ENCODE peak calls at places on chromosomes 11 and 22, in seven cellular contexts. One of them, this sample, is unnamed.

GRCh38 chr22:37672920-37673453 is 2.4 kb upstream of the LGALS1 start:
- DNase-seq in hepatocyte: no peak
- DNase-seq in epithelial cell of esophagus: no peak
- DNase-seq in HepG2: no peak
- DNase-seq in fibroblast of pulmonary artery: no peak
- DNase-seq in right cardiac atrium: no peak
- DNase-seq in tibial nerve: no peak
- DNase-seq in this sample: no peak

GRCh38 chr11:99781074-99781473 is 760.3 kb downstream of the CNTN5 start:
- DNase-seq in hepatocyte: no peak
- DNase-seq in epithelial cell of esophagus: peak; percentile 7
- DNase-seq in HepG2: no peak
- DNase-seq in fibroblast of pulmonary artery: peak; percentile 18
- DNase-seq in right cardiac atrium: no peak
- DNase-seq in tibial nerve: no peak
- DNase-seq in this sample: no peak

GRCh38 chr11:84947070-84947469 is 680.1 kb downstream of the DLG2 start:
- DNase-seq in hepatocyte: no peak
- DNase-seq in epithelial cell of esophagus: no peak
- DNase-seq in HepG2: no peak
- DNase-seq in fibroblast of pulmonary artery: no peak
- DNase-seq in right cardiac atrium: no peak
- DNase-seq in tibial nerve: no peak
- DNase-seq in this sample: no peak

GRCh38 chr11:24253237-24253760 is 243.6 kb upstream of the LUZP2 start:
- DNase-seq in hepatocyte: no peak
- DNase-seq in epithelial cell of esophagus: no peak
- DNase-seq in HepG2: no peak
- DNase-seq in fibroblast of pulmonary artery: no peak
- DNase-seq in right cardiac atrium: no peak
- DNase-seq in tibial nerve: no peak
- DNase-seq in this sample: no peak

GRCh38 chr11:10861047-10861446 is 3.2 kb upstream of the ZBED5 start:
- DNase-seq in hepatocyte: no peak
- DNase-seq in epithelial cell of esophagus: no peak
- DNase-seq in HepG2: no peak
- DNase-seq in fibroblast of pulmonary artery: no peak
- DNase-seq in right cardiac atrium: no peak
- DNase-seq in tibial nerve: no peak
- DNase-seq in this sample: no peak

GRCh38 chr11:13705710-13706109 is 37.2 kb downstream of the FAR1 start:
- DNase-seq in hepatocyte: no peak
- DNase-seq in epithelial cell of esophagus: no peak
- DNase-seq in HepG2: no peak
- DNase-seq in fibroblast of pulmonary artery: no peak
- DNase-seq in right cardiac atrium: no peak
- DNase-seq in tibial nerve: no peak
- DNase-seq in this sample: no peak

GRCh38 chr22:46965552-46966494 is 203.4 kb downstream of the TBC1D22A start:
- DNase-seq in hepatocyte: no peak
- DNase-seq in epithelial cell of esophagus: peak; percentile 22
- DNase-seq in HepG2: no peak
- DNase-seq in fibroblast of pulmonary artery: no peak
- DNase-seq in right cardiac atrium: no peak
- DNase-seq in tibial nerve: no peak
- DNase-seq in this sample: no peak

GRCh38 chr11:104549019-104549418 is 349.2 kb downstream of the CASP12 start:
- DNase-seq in hepatocyte: no peak
- DNase-seq in epithelial cell of esophagus: no peak
- DNase-seq in HepG2: no peak
- DNase-seq in fibroblast of pulmonary artery: no peak
- DNase-seq in right cardiac atrium: no peak
- DNase-seq in tibial nerve: no peak
- DNase-seq in this sample: no peak

GRCh38 chr11:119533931-119534694 is 111.1 kb upstream of the THY1 start:
- DNase-seq in hepatocyte: peak; percentile 87
- DNase-seq in epithelial cell of esophagus: peak; percentile 68
- DNase-seq in HepG2: peak; percentile 57
- DNase-seq in fibroblast of pulmonary artery: peak; percentile 58
- DNase-seq in right cardiac atrium: peak; percentile 88
- DNase-seq in tibial nerve: peak; percentile 62
- DNase-seq in this sample: peak; percentile 60

GRCh38 chr11:73311394-73311869 is 3.4 kb downstream of the ARHGEF17 start:
- DNase-seq in hepatocyte: no peak
- DNase-seq in epithelial cell of esophagus: no peak
- DNase-seq in HepG2: no peak
- DNase-seq in fibroblast of pulmonary artery: no peak
- DNase-seq in right cardiac atrium: no peak
- DNase-seq in tibial nerve: no peak
- DNase-seq in this sample: no peak

GRCh38 chr11:73308963-73309960 is 1.2 kb downstream of the ARHGEF17 start:
- DNase-seq in hepatocyte: peak; percentile 92
- DNase-seq in epithelial cell of esophagus: peak; percentile 88
- DNase-seq in HepG2: peak; percentile 92
- DNase-seq in fibroblast of pulmonary artery: peak; percentile 97
- DNase-seq in right cardiac atrium: peak; percentile 97
- DNase-seq in tibial nerve: peak; percentile 82
- DNase-seq in this sample: peak; percentile 42

GRCh38 chr11:73312036-73312435 is 4.0 kb downstream of the ARHGEF17 start:
- DNase-seq in hepatocyte: no peak
- DNase-seq in epithelial cell of esophagus: no peak
- DNase-seq in HepG2: no peak
- DNase-seq in fibroblast of pulmonary artery: no peak
- DNase-seq in right cardiac atrium: no peak
- DNase-seq in tibial nerve: no peak
- DNase-seq in this sample: no peak

GRCh38 chr11:73310076-73310475 is 2.0 kb downstream of the ARHGEF17 start:
- DNase-seq in hepatocyte: no peak
- DNase-seq in epithelial cell of esophagus: no peak
- DNase-seq in HepG2: no peak
- DNase-seq in fibroblast of pulmonary artery: no peak
- DNase-seq in right cardiac atrium: peak; percentile 76
- DNase-seq in tibial nerve: no peak
- DNase-seq in this sample: no peak

GRCh38 chr11:73310661-73311393 is 2.8 kb downstream of the ARHGEF17 start:
- DNase-seq in hepatocyte: no peak
- DNase-seq in epithelial cell of esophagus: no peak
- DNase-seq in HepG2: no peak
- DNase-seq in fibroblast of pulmonary artery: no peak
- DNase-seq in right cardiac atrium: peak; percentile 66
- DNase-seq in tibial nerve: no peak
- DNase-seq in this sample: no peak
- H3K4me3 ChIP-seq in hepatocyte: no peak overlapping the region
- H3K4me3 ChIP-seq in epithelial cell of esophagus: no peak overlapping the region
- H3K4me3 ChIP-seq in HepG2: no peak overlapping the region
- H3K4me3 ChIP-seq in fibroblast of pulmonary artery: peak overlapping the region; percentile 51
- H3K4me3 ChIP-seq in right cardiac atrium: peak overlapping the region; percentile 39
- H3K4me3 ChIP-seq in tibial nerve: peak overlapping the region; percentile 36
- H3K4me3 ChIP-seq in this sample: no peak overlapping the region

GRCh38 chr22:43015677-43016042 is 711 bp upstream of the PACSIN2 start:
- DNase-seq in hepatocyte: no peak
- DNase-seq in epithelial cell of esophagus: no peak
- DNase-seq in HepG2: no peak
- DNase-seq in fibroblast of pulmonary artery: no peak
- DNase-seq in right cardiac atrium: no peak
- DNase-seq in tibial nerve: no peak
- DNase-seq in this sample: no peak
- H3K4me3 ChIP-seq in hepatocyte: peak overlapping the region; percentile 51
- H3K4me3 ChIP-seq in epithelial cell of esophagus: peak overlapping the region; percentile 72
- H3K4me3 ChIP-seq in HepG2: peak overlapping the region; percentile 67
- H3K4me3 ChIP-seq in fibroblast of pulmonary artery: peak overlapping the region; percentile 56
- H3K4me3 ChIP-seq in right cardiac atrium: peak overlapping the region; percentile 57
- H3K4me3 ChIP-seq in tibial nerve: peak overlapping the region; percentile 89
- H3K4me3 ChIP-seq in this sample: peak overlapping the region; percentile 60

GRCh38 chr11:6656936-6657335 is 1.3 kb upstream of the DCHS1 start:
- DNase-seq in hepatocyte: no peak
- DNase-seq in epithelial cell of esophagus: no peak
- DNase-seq in HepG2: no peak
- DNase-seq in fibroblast of pulmonary artery: no peak
- DNase-seq in right cardiac atrium: no peak
- DNase-seq in tibial nerve: no peak
- DNase-seq in this sample: no peak
- H3K4me3 ChIP-seq in hepatocyte: peak overlapping the region; percentile 38
- H3K4me3 ChIP-seq in epithelial cell of esophagus: no peak overlapping the region
- H3K4me3 ChIP-seq in HepG2: no peak overlapping the region
- H3K4me3 ChIP-seq in fibroblast of pulmonary artery: no peak overlapping the region
- H3K4me3 ChIP-seq in right cardiac atrium: no peak overlapping the region
- H3K4me3 ChIP-seq in tibial nerve: no peak overlapping the region
- H3K4me3 ChIP-seq in this sample: no peak overlapping the region

DNA sequence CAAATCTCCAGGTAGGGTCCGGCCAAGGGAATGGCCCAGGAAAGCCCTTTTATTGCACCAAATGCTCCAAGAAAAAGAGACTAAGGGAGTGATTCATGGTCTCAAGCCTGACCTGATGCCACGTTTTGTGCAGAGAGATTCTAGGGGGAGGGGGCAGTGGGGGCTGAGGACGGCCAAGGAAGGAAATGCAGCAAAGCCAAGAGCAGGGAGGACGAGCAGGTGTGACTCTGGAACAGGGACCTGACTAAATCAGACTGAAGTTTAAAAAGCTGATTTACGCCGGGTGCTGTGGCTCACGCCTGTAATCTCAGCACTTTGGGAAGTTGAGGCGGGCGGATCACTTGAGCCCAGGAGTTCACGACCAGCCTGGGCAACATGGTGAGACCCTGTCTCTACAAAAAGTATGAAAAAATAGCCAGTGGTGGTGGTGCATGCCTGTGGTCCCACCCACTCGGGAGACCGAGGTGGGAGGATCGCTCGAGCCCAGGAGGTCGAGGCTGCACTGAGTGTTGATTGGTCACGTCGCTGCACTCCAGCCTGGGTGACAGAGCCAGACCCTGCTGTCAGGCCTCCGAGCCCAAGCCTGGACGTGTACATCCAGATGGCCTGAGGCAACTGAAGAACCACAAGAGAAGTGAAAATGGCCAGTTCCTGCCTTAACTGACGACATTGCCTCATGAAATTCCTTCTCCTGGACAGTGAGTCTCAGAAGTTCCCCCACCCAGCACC is 10.8 kb upstream of the IFITM3 start:
- DNase-seq in hepatocyte: no peak
- DNase-seq in epithelial cell of esophagus: no peak
- DNase-seq in HepG2: no peak
- DNase-seq in fibroblast of pulmonary artery: no peak
- DNase-seq in right cardiac atrium: peak; percentile 35
- DNase-seq in tibial nerve: no peak
- DNase-seq in this sample: no peak
- H3K4me3 ChIP-seq in hepatocyte: no peak overlapping the region
- H3K4me3 ChIP-seq in epithelial cell of esophagus: no peak overlapping the region
- H3K4me3 ChIP-seq in HepG2: no peak overlapping the region
- H3K4me3 ChIP-seq in fibroblast of pulmonary artery: no peak overlapping the region
- H3K4me3 ChIP-seq in right cardiac atrium: no peak overlapping the region
- H3K4me3 ChIP-seq in tibial nerve: no peak overlapping the region
- H3K4me3 ChIP-seq in this sample: no peak overlapping the region

DNA sequence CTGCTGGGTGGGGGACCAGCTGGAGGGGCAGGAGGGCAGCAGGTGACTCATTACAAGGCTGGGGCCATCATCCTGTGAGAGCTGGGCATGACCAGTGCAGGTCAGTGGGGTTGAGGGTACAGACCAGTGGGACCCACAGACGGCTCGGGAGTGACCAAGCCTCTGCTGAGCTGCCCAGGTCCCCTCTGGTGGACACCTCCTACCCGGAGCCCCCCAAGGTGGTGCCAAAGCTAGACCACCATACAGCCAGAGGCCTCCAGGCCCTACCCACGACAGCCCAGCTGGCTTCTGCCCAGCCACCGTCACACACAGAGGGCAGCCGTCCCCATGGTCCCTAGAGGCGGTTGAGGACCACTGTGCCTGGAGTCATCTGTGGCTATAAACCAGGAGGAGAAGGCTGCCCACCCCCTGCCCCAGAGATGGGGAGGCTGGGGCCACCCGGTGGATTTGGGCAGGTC is 695 bp downstream of the MYEOV start:
- DNase-seq in hepatocyte: no peak
- DNase-seq in epithelial cell of esophagus: no peak
- DNase-seq in HepG2: no peak
- DNase-seq in fibroblast of pulmonary artery: no peak
- DNase-seq in right cardiac atrium: no peak
- DNase-seq in tibial nerve: no peak
- DNase-seq in this sample: no peak
- H3K4me3 ChIP-seq in hepatocyte: no peak overlapping the region
- H3K4me3 ChIP-seq in epithelial cell of esophagus: no peak overlapping the region
- H3K4me3 ChIP-seq in HepG2: no peak overlapping the region
- H3K4me3 ChIP-seq in fibroblast of pulmonary artery: no peak overlapping the region
- H3K4me3 ChIP-seq in right cardiac atrium: no peak overlapping the region
- H3K4me3 ChIP-seq in tibial nerve: no peak overlapping the region
- H3K4me3 ChIP-seq in this sample: no peak overlapping the region

GRCh38 chr11:122690292-122690691 is 34.8 kb downstream of the UBASH3B start:
- DNase-seq in hepatocyte: no peak
- DNase-seq in epithelial cell of esophagus: no peak
- DNase-seq in HepG2: no peak
- DNase-seq in fibroblast of pulmonary artery: no peak
- DNase-seq in right cardiac atrium: no peak
- DNase-seq in tibial nerve: no peak
- DNase-seq in this sample: no peak

GRCh38 chr11:122682464-122682863 is 26.9 kb downstream of the UBASH3B start:
- DNase-seq in hepatocyte: no peak
- DNase-seq in epithelial cell of esophagus: no peak
- DNase-seq in HepG2: no peak
- DNase-seq in fibroblast of pulmonary artery: no peak
- DNase-seq in right cardiac atrium: no peak
- DNase-seq in tibial nerve: no peak
- DNase-seq in this sample: no peak

GRCh38 chr11:122685041-122685440 is 29.5 kb downstream of the UBASH3B start:
- DNase-seq in hepatocyte: no peak
- DNase-seq in epithelial cell of esophagus: no peak
- DNase-seq in HepG2: peak; percentile 34
- DNase-seq in fibroblast of pulmonary artery: no peak
- DNase-seq in right cardiac atrium: no peak
- DNase-seq in tibial nerve: no peak
- DNase-seq in this sample: no peak

GRCh38 chr11:122681731-122682130 is 26.2 kb downstream of the UBASH3B start:
- DNase-seq in hepatocyte: no peak
- DNase-seq in epithelial cell of esophagus: no peak
- DNase-seq in HepG2: no peak
- DNase-seq in fibroblast of pulmonary artery: no peak
- DNase-seq in right cardiac atrium: no peak
- DNase-seq in tibial nerve: no peak
- DNase-seq in this sample: no peak

GRCh38 chr11:122686106-122686505 is 30.6 kb downstream of the UBASH3B start:
- DNase-seq in hepatocyte: no peak
- DNase-seq in epithelial cell of esophagus: peak; percentile 46
- DNase-seq in HepG2: no peak
- DNase-seq in fibroblast of pulmonary artery: no peak
- DNase-seq in right cardiac atrium: no peak
- DNase-seq in tibial nerve: no peak
- DNase-seq in this sample: no peak
- H3K4me3 ChIP-seq in hepatocyte: no peak overlapping the region
- H3K4me3 ChIP-seq in epithelial cell of esophagus: no peak overlapping the region
- H3K4me3 ChIP-seq in HepG2: no peak overlapping the region
- H3K4me3 ChIP-seq in fibroblast of pulmonary artery: no peak overlapping the region
- H3K4me3 ChIP-seq in right cardiac atrium: no peak overlapping the region
- H3K4me3 ChIP-seq in tibial nerve: no peak overlapping the region
- H3K4me3 ChIP-seq in this sample: no peak overlapping the region

This sample was measured in GM12865.